ENCODE peak calls at places on chromosomes 11 and 22, in seven cellular contexts. A is IMR-90, E is mesendoderm, X is mesenchymal stem cell, G is H9, P is neuronal stem cell, U is trophoblast cell. W is an unnamed sample.

GRCh38 chr22:44595841-44596341 is 97.9 kb upstream of the RTL6 start:
- DNase-seq in A (peak; percentile 42), E (no peak), X (peak; percentile 59), G (no peak), P (no peak), U (no peak), W (no peak)

GRCh38 chr22:38202437-38203089 is 769 bp downstream of the MAFF start:
- DNase-seq in A (peak; percentile 92), E (peak; percentile 70), X (peak; percentile 91), G (peak; percentile 43), P (no peak), U (no peak), W (no peak)

GRCh38 chr22:20583471-20583922 is 76.1 kb downstream of the MED15 start:
- DNase-seq in A (no peak), E (peak; percentile 44), X (no peak), G (peak; percentile 46), P (no peak), U (no peak), W (peak; percentile 58)

GRCh38 chr22:39176067-39176621 is 23.7 kb upstream of the CBX7 start:
- DNase-seq in A (peak; percentile 58), E (peak; percentile 90), X (peak; percentile 80), G (peak; percentile 88), P (peak; percentile 69), U (peak; percentile 67), W (peak; percentile 84)

GRCh38 chr11:6603287-6604080 is at the start of the genes ILK and RRP8:
- DNase-seq in A (peak; percentile 86), E (peak; percentile 95), X (peak; percentile 92), G (peak; percentile 88), P (peak; percentile 87), U (peak; percentile 73), W (peak; percentile 91)

GRCh38 chr11:11703885-11704284 is 82.1 kb upstream of the GALNT18 start:
- DNase-seq in A (no peak), E (no peak), X (no peak), G (no peak), P (no peak), U (no peak), W (no peak)

GRCh38 chr22:19892249-19892879 is 37.7 kb upstream of the GNB1L start:
- DNase-seq in A (peak; percentile 53), E (no peak), X (peak; percentile 56), G (no peak), P (no peak), U (no peak), W (no peak)

GRCh38 chr22:39598017-39598965 is 27.7 kb downstream of the CACNA1I start:
- DNase-seq in A (no peak), E (peak; percentile 86), X (peak; percentile 8), G (peak; percentile 95), P (peak; percentile 45), U (no peak), W (peak; percentile 57)

GRCh38 chr22:44758354-44758969 is 6.1 kb downstream of the ARHGAP8 start:
- DNase-seq in A (peak; percentile 74), E (peak; percentile 25), X (peak; percentile 23), G (no peak), P (no peak), U (no peak), W (no peak)

GRCh38 chr11:121578216-121579063 is 125.7 kb upstream of the SORL1-AS1 start:
- DNase-seq in A (peak; percentile 4), E (no peak), X (peak; percentile 50), G (no peak), P (no peak), U (no peak), W (no peak)

GRCh38 chr11:107916671-107917241 is 11.5 kb upstream of the RAB39A start:
- DNase-seq in A (no peak), E (no peak), X (no peak), G (peak; percentile 77), P (no peak), U (no peak), W (no peak)

GRCh38 chr11:130408901-130409300 is 19.5 kb downstream of the ADAMTS8 start:
- DNase-seq in A (no peak), E (no peak), X (no peak), G (no peak), P (no peak), U (no peak), W (no peak)

GRCh38 chr11:5553347-5553746 is 5.0 kb upstream of the OR52H1 start:
- DNase-seq in A (peak; percentile 10), E (no peak), X (no peak), G (no peak), P (no peak), U (no peak), W (no peak)

GRCh38 chr11:46099973-46100335 is 21.3 kb downstream of the PHF21A start:
- DNase-seq in A (peak; percentile 41), E (no peak), X (peak; percentile 52), G (no peak), P (no peak), U (no peak), W (no peak)

DNA sequence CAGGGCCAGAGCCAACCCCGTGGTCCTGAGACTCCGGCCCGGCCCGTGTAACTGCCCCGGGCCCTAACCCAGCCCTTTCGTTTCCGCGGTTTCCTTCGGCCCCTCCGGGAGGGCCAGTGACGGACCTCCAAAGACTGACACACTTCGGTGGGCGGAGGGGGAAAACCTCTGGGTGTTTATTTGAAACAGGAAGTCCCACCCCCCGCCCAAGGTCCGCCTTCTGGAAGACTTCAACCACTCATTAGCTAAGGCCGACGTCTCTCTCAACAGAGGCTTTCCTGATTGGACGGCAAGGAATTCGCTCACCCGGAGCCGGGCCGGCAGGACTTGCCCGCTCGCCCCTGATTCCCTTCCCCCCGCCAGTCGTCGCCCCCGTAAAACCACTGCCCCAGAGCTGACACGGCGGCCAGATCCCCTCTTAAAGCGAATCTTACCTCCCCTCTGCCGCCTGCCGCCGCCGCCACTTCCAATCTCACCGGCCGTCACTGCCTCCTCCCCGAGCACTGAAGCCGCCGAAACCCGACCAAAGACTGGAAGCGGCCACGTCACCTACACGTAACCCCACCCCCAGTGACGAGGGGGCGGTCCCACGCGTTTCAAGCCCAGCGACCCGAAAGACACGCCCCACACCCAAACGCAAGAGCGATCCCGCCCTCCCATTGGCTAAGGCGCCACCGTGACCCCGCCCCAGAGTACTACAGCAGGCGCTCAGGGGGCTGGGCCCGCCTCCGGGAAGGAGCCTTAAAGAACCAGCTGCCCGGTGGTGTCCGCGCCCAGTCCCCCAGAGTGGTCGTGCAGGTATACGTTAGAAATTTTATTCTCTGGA is at the start of gene STX5:
- DNase-seq in A (peak; percentile 99), E (peak; percentile 99), X (peak; percentile 99), G (peak; percentile 99), P (peak; percentile 99), U (peak; percentile 98), W (peak; percentile 99)
- H3K18ac ChIP-seq in A (peak within 1 kb of the TSS; percentile 67), E (peak within 1 kb of the TSS; percentile 91), X (peak within 1 kb of the TSS; percentile 90), G (peak within 1 kb of the TSS; percentile 99), P (peak within 1 kb of the TSS; percentile 99), U (peak within 1 kb of the TSS; percentile 69), W (peak within 1 kb of the TSS; percentile 90)

GRCh38 chr11:62401781-62402180 is 17.1 kb upstream of the SCGB1A1 start:
- DNase-seq in A (no peak), E (no peak), X (no peak), G (no peak), P (no peak), U (no peak), W (no peak)

GRCh38 chr11:62402226-62402625 is 16.6 kb upstream of the SCGB1A1 start:
- DNase-seq in A (no peak), E (no peak), X (no peak), G (no peak), P (no peak), U (no peak), W (no peak)

GRCh38 chr11:62400281-62400680 is 18.6 kb upstream of the SCGB1A1 start:
- DNase-seq in A (no peak), E (no peak), X (no peak), G (no peak), P (no peak), U (no peak), W (no peak)

GRCh38 chr11:62400760-62401159 is 18.1 kb upstream of the SCGB1A1 start:
- DNase-seq in A (peak; percentile 74), E (no peak), X (peak; percentile 61), G (no peak), P (no peak), U (no peak), W (no peak)

DNA sequence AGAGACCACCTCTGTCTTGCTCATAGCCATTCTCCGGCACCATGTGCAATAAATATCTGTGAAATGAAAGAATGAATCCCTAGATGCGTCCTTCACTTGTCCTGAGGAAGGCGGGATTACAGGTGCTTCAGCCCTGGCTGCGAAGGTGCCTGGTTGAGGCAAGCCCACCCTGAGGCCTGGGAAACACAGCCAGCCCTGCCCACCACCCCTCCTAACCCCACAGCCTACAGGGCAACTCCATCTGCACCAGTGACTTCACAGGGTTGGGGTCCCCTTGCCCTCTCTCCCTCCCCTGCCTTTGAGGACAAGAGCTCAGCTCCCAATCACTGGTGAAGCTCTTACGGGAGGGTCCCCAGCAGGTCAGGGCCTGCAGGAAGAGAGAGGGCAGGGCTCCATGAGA is 17.5 kb upstream of the SCGB1A1 start:
- DNase-seq in A (no peak), E (no peak), X (no peak), G (no peak), P (no peak), U (no peak), W (no peak)
- H2BK120ac ChIP-seq in A (peak overlapping the region; percentile 83), E (no peak overlapping the region), X (no peak overlapping the region), G (no peak overlapping the region), P (no peak overlapping the region), U (peak overlapping the region; percentile 75), W (no peak overlapping the region)

GRCh38 chr11:2272241-2272945 is 2.0 kb upstream of the ASCL2 start:
- DNase-seq in A (no peak), E (no peak), X (no peak), G (no peak), P (no peak), U (no peak), W (peak; percentile 45)
- H3K18ac ChIP-seq in A (no peak overlapping the region), E (no peak overlapping the region), X (no peak overlapping the region), G (no peak overlapping the region), P (no peak overlapping the region), U (no peak overlapping the region), W (no peak overlapping the region)

GRCh38 chr11:94737171-94737611 is 31.0 kb upstream of the AMOTL1 start:
- DNase-seq in A (peak; percentile 54), E (peak; percentile 80), X (peak; percentile 67), G (no peak), P (no peak), U (no peak), W (no peak)
- H2BK120ac ChIP-seq in A (no peak overlapping the region), E (no peak overlapping the region), X (no peak overlapping the region), G (no peak overlapping the region), P (no peak overlapping the region), U (no peak overlapping the region), W (no peak overlapping the region)

DNA sequence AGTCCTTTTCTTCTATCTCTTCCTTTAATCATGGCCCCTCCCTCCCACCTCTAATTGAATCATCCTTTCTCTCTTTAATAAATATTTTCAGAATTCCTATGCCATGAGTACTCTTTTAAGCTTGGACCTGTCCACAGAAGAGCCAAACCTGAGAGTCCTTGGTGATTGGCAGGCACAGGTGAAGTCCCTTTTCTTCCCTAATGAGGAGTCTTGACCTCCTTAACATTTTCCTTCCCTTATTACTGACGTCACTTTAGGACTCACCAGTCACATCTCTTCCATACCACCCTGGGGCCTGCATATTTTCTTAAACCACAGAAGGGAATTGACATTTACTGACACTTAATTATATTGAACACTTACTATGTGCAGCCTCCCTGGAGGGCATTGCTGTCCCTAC is 41.0 kb upstream of the RASSF10 start:
- DNase-seq in A (no peak), E (no peak), X (no peak), G (no peak), P (no peak), U (no peak), W (no peak)
- H3K18ac ChIP-seq in A (no peak overlapping the region), E (no peak overlapping the region), X (no peak overlapping the region), G (no peak overlapping the region), P (no peak overlapping the region), U (no peak overlapping the region), W (no peak overlapping the region)

GRCh38 chr11:73524774-73525173 is 73.1 kb downstream of the FAM168A start:
- DNase-seq in A (no peak), E (no peak), X (no peak), G (no peak), P (no peak), U (no peak), W (no peak)
- H2BK120ac ChIP-seq in A (no peak overlapping the region), E (no peak overlapping the region), X (no peak overlapping the region), G (no peak overlapping the region), P (no peak overlapping the region), U (no peak overlapping the region), W (no peak overlapping the region)